ENCODE peak calls at places on chromosomes 12 and 14, in five cellular contexts. One of them, this sample, is unnamed. For H3K36me3, the result is how much of the 10 kb centered on the place peaks cover.

GRCh38 chr12:51389302-51389999 is 1.8 kb downstream of the GALNT6 start:
- DNase-seq in neural progenitor cell: no peak
- DNase-seq in DND-41: peak
- DNase-seq in GM23248: peak
- DNase-seq in H1: no peak
- DNase-seq in this sample: no peak

GRCh38 chr12:22993639-22994038 is 368.7 kb downstream of the ETNK1 start:
- DNase-seq in neural progenitor cell: no peak
- DNase-seq in DND-41: no peak
- DNase-seq in GM23248: no peak
- DNase-seq in H1: no peak
- DNase-seq in this sample: no peak

GRCh38 chr12:52395761-52396434 is 10.2 kb downstream of the KRT82 start:
- DNase-seq in neural progenitor cell: peak
- DNase-seq in DND-41: no peak
- DNase-seq in GM23248: peak
- DNase-seq in H1: peak
- DNase-seq in this sample: no peak

GRCh38 chr12:109124878-109125648 is 8.7 kb downstream of the ACACB start:
- DNase-seq in neural progenitor cell: no peak
- DNase-seq in DND-41: no peak
- DNase-seq in GM23248: no peak
- DNase-seq in H1: no peak
- DNase-seq in this sample: no peak

GRCh38 chr12:108508243-108508642 is 6.8 kb upstream of the FICD start:
- DNase-seq in neural progenitor cell: no peak
- DNase-seq in DND-41: no peak
- DNase-seq in GM23248: peak
- DNase-seq in H1: no peak
- DNase-seq in this sample: no peak

GRCh38 chr14:102392506-102392905 is 29.8 kb downstream of the TECPR2 start:
- DNase-seq in neural progenitor cell: no peak
- DNase-seq in DND-41: no peak
- DNase-seq in GM23248: peak
- DNase-seq in H1: no peak
- DNase-seq in this sample: no peak

GRCh38 chr12:108799528-108800243 is 57.7 kb downstream of the SSH1 start:
- DNase-seq in neural progenitor cell: no peak
- DNase-seq in DND-41: no peak
- DNase-seq in GM23248: peak
- DNase-seq in H1: no peak
- DNase-seq in this sample: no peak

GRCh38 chr12:117790198-117790597 is 178.6 kb downstream of the KSR2 start:
- DNase-seq in neural progenitor cell: no peak
- DNase-seq in DND-41: no peak
- DNase-seq in GM23248: no peak
- DNase-seq in H1: no peak
- DNase-seq in this sample: no peak

GRCh38 chr14:72479471-72479931 is 414.4 kb downstream of the DPF3 start:
- DNase-seq in neural progenitor cell: peak
- DNase-seq in DND-41: peak
- DNase-seq in GM23248: no peak
- DNase-seq in H1: no peak
- DNase-seq in this sample: no peak

GRCh38 chr14:101232340-101233015 is 328.8 kb upstream of the DIO3 start:
- DNase-seq in neural progenitor cell: no peak
- DNase-seq in DND-41: no peak
- DNase-seq in GM23248: peak
- DNase-seq in H1: no peak
- DNase-seq in this sample: no peak

GRCh38 chr14:53055003-53055402 is 98.1 kb downstream of the DDHD1 start:
- DNase-seq in neural progenitor cell: peak
- DNase-seq in DND-41: no peak
- DNase-seq in GM23248: peak
- DNase-seq in H1: no peak
- DNase-seq in this sample: no peak

GRCh38 chr12:81255456-81255855 is 177.6 kb downstream of the ACSS3 start:
- DNase-seq in neural progenitor cell: no peak
- DNase-seq in DND-41: no peak
- DNase-seq in GM23248: no peak
- DNase-seq in H1: no peak
- DNase-seq in this sample: no peak

GRCh38 chr12:107580750-107581529 is 104.7 kb upstream of the PWP1 start:
- DNase-seq in neural progenitor cell: peak
- DNase-seq in DND-41: no peak
- DNase-seq in GM23248: peak
- DNase-seq in H1: no peak
- DNase-seq in this sample: no peak

GRCh38 chr12:47033081-47033480 is 46.3 kb upstream of the PCED1B start:
- DNase-seq in neural progenitor cell: no peak
- DNase-seq in DND-41: no peak
- DNase-seq in GM23248: peak
- DNase-seq in H1: no peak
- DNase-seq in this sample: no peak

GRCh38 chr14:60634153-60634552 is 15.1 kb downstream of the SIX1 start:
- DNase-seq in neural progenitor cell: no peak
- DNase-seq in DND-41: no peak
- DNase-seq in GM23248: no peak
- DNase-seq in H1: no peak
- DNase-seq in this sample: no peak

GRCh38 chr12:117596968-117597367 is 235.5 kb upstream of the NOS1 start:
- DNase-seq in neural progenitor cell: no peak
- DNase-seq in DND-41: no peak
- DNase-seq in GM23248: no peak
- DNase-seq in H1: no peak
- DNase-seq in this sample: no peak

GRCh38 chr14:22547309-22547947 is 41.6 kb downstream of the DAD1 start:
- DNase-seq in neural progenitor cell: no peak
- DNase-seq in DND-41: no peak
- DNase-seq in GM23248: peak
- DNase-seq in H1: no peak
- DNase-seq in this sample: no peak

GRCh38 chr12:58530421-58531067 is 389.8 kb downstream of the LRIG3 start:
- DNase-seq in neural progenitor cell: no peak
- DNase-seq in DND-41: no peak
- DNase-seq in GM23248: peak
- DNase-seq in H1: no peak
- DNase-seq in this sample: no peak

GRCh38 chr12:78981-79380 is 12.4 kb downstream of the IQSEC3 start:
- DNase-seq in neural progenitor cell: no peak
- DNase-seq in DND-41: no peak
- DNase-seq in GM23248: no peak
- DNase-seq in H1: no peak
- DNase-seq in this sample: no peak

GRCh38 chr12:62919827-62920226 is 15.1 kb downstream of the PPM1H start:
- DNase-seq in neural progenitor cell: no peak
- DNase-seq in DND-41: no peak
- DNase-seq in GM23248: peak
- DNase-seq in H1: no peak
- DNase-seq in this sample: peak

GRCh38 chr12:6285063-6285477 is 25.4 kb upstream of the PLEKHG6 start:
- DNase-seq in neural progenitor cell: peak
- DNase-seq in DND-41: peak
- DNase-seq in GM23248: peak
- DNase-seq in H1: no peak
- DNase-seq in this sample: no peak

GRCh38 chr14:78701246-78701645 is 531.1 kb downstream of the NRXN3 start:
- DNase-seq in neural progenitor cell: no peak
- DNase-seq in DND-41: no peak
- DNase-seq in GM23248: peak
- DNase-seq in H1: no peak
- DNase-seq in this sample: no peak

GRCh38 chr14:102980409-102980810 is 57.9 kb downstream of the AMN start:
- DNase-seq in neural progenitor cell: no peak
- DNase-seq in DND-41: no peak
- DNase-seq in GM23248: peak
- DNase-seq in H1: no peak
- DNase-seq in this sample: no peak

GRCh38 chr14:92973798-92974372 is 50.9 kb downstream of the CHGA start:
- DNase-seq in neural progenitor cell: no peak
- DNase-seq in DND-41: no peak
- DNase-seq in GM23248: peak
- DNase-seq in H1: no peak
- DNase-seq in this sample: no peak

DNA sequence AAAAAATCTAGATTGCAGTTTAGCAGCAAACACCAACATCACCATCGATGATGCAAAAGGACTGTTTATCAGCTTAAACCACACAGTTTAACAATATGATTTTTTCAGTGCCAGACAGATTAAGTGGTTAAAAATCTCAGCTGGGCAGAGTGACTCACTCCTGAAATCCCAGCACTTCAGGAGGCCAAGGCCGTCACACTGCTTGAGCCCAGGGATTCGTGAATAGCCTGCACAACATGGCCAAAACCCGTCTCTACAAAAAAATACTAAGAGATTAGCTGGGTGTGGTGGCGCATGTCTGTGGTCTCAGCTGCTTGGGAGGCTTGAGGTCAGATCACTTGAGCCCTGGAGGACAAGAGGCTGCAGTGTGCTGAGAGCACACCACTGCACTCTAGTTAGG is 8.9 kb downstream of the RSRC2 start:
- DNase-seq in neural progenitor cell: no peak
- DNase-seq in DND-41: no peak
- DNase-seq in GM23248: peak
- DNase-seq in H1: no peak
- DNase-seq in this sample: no peak
- H3K36me3 ChIP-seq in neural progenitor cell: half or more
- H3K36me3 ChIP-seq in DND-41: half or more
- H3K36me3 ChIP-seq in GM23248: half or more
- H3K36me3 ChIP-seq in H1: half or more
- H3K36me3 ChIP-seq in this sample: half or more

DNA sequence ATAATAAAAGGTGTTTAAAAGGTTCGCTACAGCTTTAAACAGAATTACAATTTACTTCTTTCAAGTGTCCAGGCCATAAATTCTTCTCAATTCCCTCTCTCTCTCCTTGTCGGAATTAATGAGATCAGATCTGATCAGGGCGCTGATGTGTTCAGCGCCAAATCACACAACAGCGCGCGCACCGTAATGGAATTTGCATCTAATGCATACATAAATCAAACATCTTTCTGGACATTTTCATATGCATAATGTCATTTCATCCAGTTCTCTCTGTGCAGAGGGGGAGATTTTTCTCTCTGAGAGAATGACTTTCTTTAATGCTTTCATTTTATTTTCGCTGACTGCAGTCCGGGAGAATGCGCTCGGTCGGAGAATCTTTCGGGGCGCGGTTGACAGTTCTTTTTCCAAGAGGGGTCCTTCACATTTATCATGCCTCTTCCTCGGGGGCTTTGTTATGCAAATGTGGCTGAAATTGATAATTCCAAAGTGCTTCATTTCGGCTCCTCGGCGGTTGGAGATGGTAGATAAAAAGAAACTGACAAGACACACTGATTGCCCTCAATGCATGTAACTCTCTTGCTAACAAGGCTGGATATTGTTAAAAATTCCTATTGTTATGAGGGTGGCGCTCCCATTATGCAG is 615.9 kb downstream of the VRK1 start:
- DNase-seq in neural progenitor cell: peak
- DNase-seq in DND-41: no peak
- DNase-seq in GM23248: no peak
- DNase-seq in H1: no peak
- DNase-seq in this sample: no peak
- H3K4me3 ChIP-seq in neural progenitor cell: peak
- H3K4me3 ChIP-seq in DND-41: no peak
- H3K4me3 ChIP-seq in GM23248: no peak
- H3K4me3 ChIP-seq in H1: peak
- H3K4me3 ChIP-seq in this sample: peak

GRCh38 chr12:122276242-122276641 is 9.9 kb upstream of the VPS33A start:
- DNase-seq in neural progenitor cell: no peak
- DNase-seq in DND-41: no peak
- DNase-seq in GM23248: no peak
- DNase-seq in H1: no peak
- DNase-seq in this sample: no peak
- H3K36me3 ChIP-seq in neural progenitor cell: under half
- H3K36me3 ChIP-seq in DND-41: under half
- H3K36me3 ChIP-seq in GM23248: under half
- H3K36me3 ChIP-seq in H1: under half
- H3K36me3 ChIP-seq in this sample: half or more

GRCh38 chr14:63510538-63510937 is 32.6 kb downstream of the PPP2R5E start:
- DNase-seq in neural progenitor cell: no peak
- DNase-seq in DND-41: peak
- DNase-seq in GM23248: no peak
- DNase-seq in H1: no peak
- DNase-seq in this sample: no peak
- H3K4me3 ChIP-seq in neural progenitor cell: no peak
- H3K4me3 ChIP-seq in DND-41: no peak
- H3K4me3 ChIP-seq in GM23248: no peak
- H3K4me3 ChIP-seq in H1: no peak
- H3K4me3 ChIP-seq in this sample: no peak

GRCh38 chr12:131916306-131917138 is 12.6 kb upstream of the PUS1 start:
- DNase-seq in neural progenitor cell: no peak
- DNase-seq in DND-41: no peak
- DNase-seq in GM23248: no peak
- DNase-seq in H1: no peak
- DNase-seq in this sample: no peak

GRCh38 chr12:131918311-131919050 is 10.6 kb upstream of the PUS1 start:
- DNase-seq in neural progenitor cell: no peak
- DNase-seq in DND-41: no peak
- DNase-seq in GM23248: no peak
- DNase-seq in H1: no peak
- DNase-seq in this sample: no peak

GRCh38 chr12:131917139-131917710 is 11.9 kb upstream of the PUS1 start:
- DNase-seq in neural progenitor cell: no peak
- DNase-seq in DND-41: no peak
- DNase-seq in GM23248: no peak
- DNase-seq in H1: no peak
- DNase-seq in this sample: no peak

GRCh38 chr12:131919051-131919347 is 10.1 kb upstream of the PUS1 start:
- DNase-seq in neural progenitor cell: no peak
- DNase-seq in DND-41: no peak
- DNase-seq in GM23248: no peak
- DNase-seq in H1: no peak
- DNase-seq in this sample: no peak

GRCh38 chr12:131917711-131918306 is 11.3 kb upstream of the PUS1 start:
- DNase-seq in neural progenitor cell: no peak
- DNase-seq in DND-41: no peak
- DNase-seq in GM23248: no peak
- DNase-seq in H1: no peak
- DNase-seq in this sample: no peak
- H3K36me3 ChIP-seq in neural progenitor cell: under half
- H3K36me3 ChIP-seq in DND-41: half or more
- H3K36me3 ChIP-seq in GM23248: under half
- H3K36me3 ChIP-seq in H1: under half
- H3K36me3 ChIP-seq in this sample: half or more